ENCODE peak calls at places on chromosomes 5 and 9, in five cellular contexts. I is A549, W is GM12878, Q is HepG2, T is IMR-90. R is an unnamed sample.

GRCh38 chr5:33941090-33941489 is 4.9 kb downstream of the RXFP3 start:
- DNase-seq in I (no peak), Q (no peak), T (no peak), W (no peak), R (no peak)

GRCh38 chr9:87157366-87158031 is 210.2 kb upstream of the GAS1 start:
- DNase-seq in Q (no peak), T (no peak), I (no peak), W (no peak), R (no peak)

GRCh38 chr9:114089206-114089840 is 9.8 kb downstream of the KIF12 start:
- DNase-seq in Q (no peak), W (no peak), T (no peak), I (no peak), R (no peak)

GRCh38 chr5:122195784-122196394 is 66.5 kb downstream of the ZNF474 start:
- DNase-seq in T (peak), Q (peak), W (no peak), I (peak), R (peak)

GRCh38 chr9:98989036-98990000 is 45.6 kb downstream of the COL15A1 start:
- DNase-seq in Q (peak), I (peak), T (peak), W (peak), R (no peak)

GRCh38 chr5:155316310-155316709 is 302.8 kb downstream of the KIF4B start:
- DNase-seq in W (no peak), T (no peak), I (no peak), Q (no peak), R (no peak)

GRCh38 chr5:148457183-148457620 is 73.4 kb downstream of the FBXO38 start:
- DNase-seq in W (no peak), I (peak), Q (no peak), T (no peak), R (no peak)

GRCh38 chr9:34562136-34562745 is 27.3 kb downstream of the CNTFR start:
- DNase-seq in Q (no peak), I (no peak), W (no peak), T (no peak), R (peak)

GRCh38 chr9:100083448-100084144 is 15.2 kb downstream of the ERP44 start:
- DNase-seq in I (no peak), Q (no peak), W (no peak), T (no peak), R (no peak)

GRCh38 chr5:35029333-35029732 is 18.4 kb downstream of the AGXT2 start:
- DNase-seq in W (no peak), I (no peak), T (peak), Q (no peak), R (no peak)

GRCh38 chr5:3602713-3603502 is 7.3 kb downstream of the IRX1 start:
- DNase-seq in W (no peak), I (no peak), Q (peak), T (no peak), R (no peak)

GRCh38 chr5:59615272-59615671 is 278.3 kb downstream of the PDE4D start:
- DNase-seq in Q (no peak), I (no peak), T (no peak), W (no peak), R (no peak)

GRCh38 chr9:76191493-76191892 is 202.7 kb downstream of the RFK start:
- DNase-seq in I (no peak), Q (no peak), T (no peak), W (no peak), R (no peak)

GRCh38 chr9:102650896-102651295 is 344.2 kb upstream of the CYLC2 start:
- DNase-seq in I (no peak), T (no peak), W (no peak), Q (no peak), R (no peak)

DNA sequence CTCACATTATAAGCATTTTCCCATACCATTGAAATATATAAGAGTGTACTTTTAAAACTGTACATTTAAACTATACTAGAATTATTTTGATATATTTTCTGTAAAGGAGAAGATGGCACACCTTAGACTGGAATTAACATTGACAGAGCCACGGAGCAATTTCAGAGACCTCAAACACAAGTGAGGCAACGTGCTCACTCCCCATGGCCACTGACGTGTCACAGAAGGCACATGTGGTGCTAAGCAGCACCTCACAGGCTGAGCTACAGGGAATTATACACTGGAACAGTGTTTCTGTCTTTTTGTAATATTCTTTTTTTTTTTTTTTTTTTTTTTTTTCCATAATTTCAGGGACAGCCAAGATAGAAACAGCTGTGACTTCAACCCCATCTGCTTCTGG is 66.5 kb downstream of the NUP214 start:
- DNase-seq in T (no peak), Q (no peak), I (no peak), W (no peak), R (no peak)
- TF ChIP-seq BHLHE40 in T (no peak), Q (no peak), I (no peak), W (no peak), R (no peak)

DNA sequence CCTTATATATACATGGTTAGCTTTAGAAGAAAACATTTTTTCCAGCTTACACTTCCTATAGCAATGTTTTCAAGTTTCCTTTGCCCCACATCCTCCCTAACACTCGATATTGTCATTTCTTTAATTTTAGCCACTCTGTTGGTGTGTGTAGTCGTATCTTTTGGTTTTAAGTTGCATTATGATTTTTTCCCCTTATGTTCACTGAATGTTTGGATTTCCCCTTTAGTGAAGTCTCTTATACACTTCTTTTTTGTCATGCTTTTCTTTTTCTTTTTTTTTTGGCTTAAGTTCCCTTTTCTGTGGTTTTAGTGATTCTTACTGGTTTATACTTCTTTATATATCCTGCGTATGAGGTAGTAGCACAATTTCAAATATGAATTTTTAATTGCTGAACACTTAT is 58.8 kb downstream of the KDM4C start:
- DNase-seq in I (no peak), W (no peak), T (no peak), Q (no peak), R (no peak)
- TF ChIP-seq BHLHE40 in I (no peak), W (no peak), T (no peak), Q (no peak), R (no peak)

GRCh38 chr5:167982-168660 is 23.2 kb upstream of the LRRC14B start:
- DNase-seq in Q (no peak), T (peak), W (no peak), I (no peak), R (no peak)
- TF ChIP-seq BHLHE40 in Q (no peak), T (no peak), W (no peak), I (no peak), R (no peak)

GRCh38 chr9:89378541-89378940 is 60.2 kb downstream of the SECISBP2 start:
- DNase-seq in Q (no peak), W (no peak), T (no peak), I (no peak), R (no peak)

GRCh38 chr9:89377411-89377810 is 59.1 kb downstream of the SECISBP2 start:
- DNase-seq in T (no peak), I (no peak), W (no peak), Q (no peak), R (no peak)

GRCh38 chr9:89380437-89381307 is 62.4 kb downstream of the SECISBP2 start:
- DNase-seq in W (no peak), T (no peak), I (no peak), Q (no peak), R (no peak)

GRCh38 chr9:89379508-89380115 is 61.3 kb downstream of the SECISBP2 start:
- DNase-seq in T (no peak), W (no peak), I (no peak), Q (no peak), R (no peak)

GRCh38 chr9:89379031-89379430 is 60.7 kb downstream of the SECISBP2 start:
- DNase-seq in Q (no peak), T (no peak), W (no peak), I (no peak), R (no peak)
- TF ChIP-seq BHLHE40 in Q (no peak), T (no peak), W (no peak), I (no peak), R (no peak)

DNA sequence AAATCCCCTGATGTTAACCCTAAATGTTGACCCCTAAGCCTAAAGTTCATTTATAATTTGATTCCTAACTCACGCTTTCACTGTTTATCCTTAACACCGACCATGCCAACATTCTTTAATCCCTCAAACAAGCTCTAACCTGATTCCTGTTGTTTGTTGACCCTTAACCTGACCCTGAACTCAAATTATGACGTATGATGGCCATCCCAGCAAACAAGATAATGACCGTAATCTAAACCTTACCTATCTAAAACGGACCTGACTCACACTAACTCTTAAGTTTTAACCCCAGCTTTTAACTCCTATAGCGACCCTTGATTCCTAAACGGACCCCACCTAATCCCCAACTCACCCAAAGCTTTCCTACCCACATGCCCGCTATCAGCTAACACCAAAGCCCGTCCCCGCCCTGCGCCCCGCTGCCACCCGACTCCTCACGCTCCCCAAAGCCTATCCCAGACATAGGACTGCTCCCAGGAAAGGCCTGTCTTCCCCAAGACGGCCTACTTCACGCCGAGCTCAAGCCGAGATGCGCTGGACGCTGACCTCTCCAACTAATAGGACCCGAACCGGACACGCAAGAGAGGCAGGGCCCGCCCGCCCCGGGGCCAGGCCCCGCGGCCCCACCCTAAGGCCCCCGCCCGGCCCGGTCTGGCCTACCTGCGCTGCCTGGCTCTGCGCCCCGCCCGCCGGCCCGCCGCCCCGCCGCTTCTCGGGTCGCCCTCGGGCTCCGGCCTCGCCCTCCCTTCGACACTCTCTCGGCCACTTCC is 395 bp downstream of the TLN1 start:
- DNase-seq in I (peak), Q (peak), W (no peak), T (no peak), R (no peak)
- TF ChIP-seq BHLHE40 in I (no peak), Q (no peak), W (no peak), T (no peak), R (no peak)

DNA sequence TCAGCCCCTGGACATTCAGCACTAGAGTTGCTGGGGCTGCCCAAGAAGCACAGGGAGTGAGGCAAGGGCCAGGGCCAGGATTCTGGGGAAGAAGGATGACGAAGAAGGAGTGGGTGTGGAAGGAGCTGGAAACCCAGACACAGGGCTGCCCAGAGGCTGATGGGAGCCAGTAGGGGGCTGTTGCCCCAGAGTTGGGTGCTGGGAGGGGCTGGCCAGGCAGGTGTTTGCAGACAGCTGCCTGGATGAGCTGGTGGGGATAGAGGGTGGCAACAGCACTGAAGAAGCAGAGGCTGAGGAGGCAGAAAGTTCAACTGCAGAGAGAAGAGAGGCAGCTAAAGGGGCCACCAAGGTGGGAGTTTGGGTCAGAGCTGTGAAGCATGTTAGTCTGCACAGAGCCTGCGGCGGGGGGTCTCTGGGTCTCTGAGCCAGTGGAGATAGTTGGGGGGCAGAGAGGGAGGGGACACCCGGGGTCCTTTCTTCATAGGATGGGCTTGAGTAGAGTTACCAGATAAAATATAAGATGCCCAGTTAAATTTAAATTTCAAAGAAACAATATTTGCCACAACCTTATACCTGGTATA is 2.5 kb upstream of the AQP7 start:
- DNase-seq in Q (no peak), W (no peak), T (no peak), I (no peak), R (no peak)
- TF ChIP-seq BHLHE40 in Q (no peak), W (no peak), T (no peak), I (no peak), R (no peak)

GRCh38 chr5:152819891-152820290 is 414.8 kb upstream of the NMUR2 start:
- DNase-seq in T (no peak), W (no peak), Q (no peak), I (no peak), R (no peak)
- TF ChIP-seq BHLHE40 in T (no peak), W (no peak), Q (no peak), I (no peak), R (no peak)

DNA sequence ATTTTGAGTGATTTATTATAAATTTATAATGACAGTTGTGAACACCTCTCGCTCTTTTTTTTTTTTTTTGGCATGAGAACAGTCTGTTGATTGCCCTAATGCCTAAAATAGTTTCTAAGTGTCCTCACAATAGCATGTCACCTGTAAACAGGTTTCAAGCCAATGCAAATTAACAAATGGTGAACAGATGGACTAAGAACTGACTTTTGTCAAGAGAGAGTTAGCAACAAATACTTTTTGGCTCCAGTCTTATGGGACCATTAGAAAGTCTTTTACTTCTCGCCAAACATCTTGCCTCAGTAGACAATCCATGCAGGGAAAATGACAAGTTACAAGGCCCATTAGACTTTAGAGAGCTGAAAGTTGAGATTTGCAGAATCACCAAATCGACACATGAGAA is 67.8 kb downstream of the MED27 start:
- DNase-seq in Q (no peak), T (no peak), W (no peak), I (no peak), R (no peak)
- TF ChIP-seq BHLHE40 in Q (no peak), T (no peak), W (no peak), I (no peak), R (no peak)

GRCh38 chr5:124888622-124889521 is 142.4 kb upstream of the ZNF608 start:
- DNase-seq in Q (no peak), W (no peak), I (no peak), T (no peak), R (no peak)

GRCh38 chr5:124885490-124885889 is 139.1 kb upstream of the ZNF608 start:
- DNase-seq in Q (no peak), T (no peak), W (no peak), I (no peak), R (no peak)

GRCh38 chr5:124888050-124888506 is 141.6 kb upstream of the ZNF608 start:
- DNase-seq in W (no peak), Q (peak), T (no peak), I (peak), R (peak)

GRCh38 chr5:124889522-124889828 is 143.0 kb upstream of the ZNF608 start:
- DNase-seq in W (no peak), Q (no peak), I (no peak), T (no peak), R (no peak)

GRCh38 chr5:124887223-124887622 is 140.8 kb upstream of the ZNF608 start:
- DNase-seq in Q (no peak), W (no peak), T (no peak), I (no peak), R (peak)
- TF ChIP-seq BHLHE40 in Q (no peak), W (no peak), T (no peak), I (no peak), R (no peak)